ENCODE peak calls at places on chromosomes 16 and 17, in eight cellular contexts. E is astrocyte of the cerebellum; D is non-pigmented ciliary epithelial cell; C is thoracic aorta; L is effector CD4-positive, alpha-beta T cell; S is effector memory CD4-positive, alpha-beta T cell; P is AG04450; M is HCEC 1CT. G is an unnamed sample.

GRCh38 chr17:5234645-5235576 is at the start of gene SCIMP:
- DNase-seq in E (no peak), D (no peak), C (no peak), L (no peak), S (no peak), P (no peak), M (no peak), G (no peak)

GRCh38 chr16:48905632-48906031 is 295.7 kb upstream of the N4BP1 start:
- DNase-seq in E (no peak), D (no peak), C (no peak), L (no peak), S (no peak), P (no peak), M (no peak), G (no peak)

GRCh38 chr17:77354721-77355455 is 214.1 kb downstream of the SEC14L1 start:
- DNase-seq in E (no peak), D (peak), C (no peak), L (no peak), S (no peak), P (peak), M (peak), G (peak)

GRCh38 chr16:4882261-4882632 is 35.0 kb downstream of the UBN1 start:
- DNase-seq in E (peak), D (no peak), C (no peak), L (no peak), S (no peak), P (no peak), M (no peak), G (peak)

GRCh38 chr17:901964-902363 is 77.6 kb downstream of the NXN start:
- DNase-seq in E (no peak), D (no peak), C (no peak), L (no peak), S (no peak), P (no peak), M (no peak), G (no peak)

GRCh38 chr16:75591001-75591852 is 25.0 kb downstream of the GABARAPL2 start:
- DNase-seq in E (peak), D (peak), C (peak), L (no peak), S (no peak), P (no peak), M (no peak), G (peak)

GRCh38 chr16:84075376-84075775 is 32.8 kb upstream of the SLC38A8 start:
- DNase-seq in E (no peak), D (no peak), C (no peak), L (no peak), S (no peak), P (no peak), M (no peak), G (no peak)

GRCh38 chr17:7803981-7804380 is 30.0 kb upstream of the KDM6B start:
- DNase-seq in E (no peak), D (no peak), C (no peak), L (no peak), S (no peak), P (no peak), M (no peak), G (no peak)

GRCh38 chr17:72336026-72336803 is 215.4 kb downstream of the SOX9 start:
- DNase-seq in E (peak), D (no peak), C (no peak), L (no peak), S (no peak), P (no peak), M (no peak), G (no peak)

GRCh38 chr17:35978346-35978745 is 3.0 kb downstream of the CCL16 start:
- DNase-seq in E (no peak), D (no peak), C (no peak), L (no peak), S (no peak), P (no peak), M (no peak), G (no peak)

GRCh38 chr17:7384489-7385081 is 3.7 kb downstream of the TNK1 start:
- DNase-seq in E (no peak), D (no peak), C (no peak), L (no peak), S (no peak), P (no peak), M (no peak), G (no peak)

GRCh38 chr16:14072360-14072759 is 1.2 kb downstream of the MRTFB start:
- DNase-seq in E (no peak), D (no peak), C (no peak), L (no peak), S (no peak), P (no peak), M (no peak), G (no peak)

GRCh38 chr17:48729335-48730239 is 1.0 kb upstream of the HOXB13 start:
- DNase-seq in E (no peak), D (no peak), C (no peak), L (no peak), S (no peak), P (no peak), M (no peak), G (no peak)

GRCh38 chr17:40980117-40980516 is 4.0 kb downstream of the KRT40 start:
- DNase-seq in E (no peak), D (no peak), C (no peak), L (no peak), S (no peak), P (no peak), M (no peak), G (no peak)

GRCh38 chr17:8935194-8935593 is 30.3 kb downstream of the PIK3R5 start:
- DNase-seq in E (no peak), D (no peak), C (no peak), L (peak), S (peak), P (no peak), M (no peak), G (no peak)

GRCh38 chr17:59762022-59762825 is 54.8 kb downstream of the VMP1 start:
- DNase-seq in E (no peak), D (no peak), C (no peak), L (no peak), S (no peak), P (no peak), M (peak), G (no peak)

GRCh38 chr17:76679242-76679641 is 31.5 kb downstream of the MXRA7 start:
- DNase-seq in E (no peak), D (no peak), C (no peak), L (no peak), S (no peak), P (no peak), M (no peak), G (no peak)